ENCODE peak calls at places on chromosomes 2 and 18, in eight cellular contexts. One of them, this sample, is unnamed.

GRCh38 chr2:232435805-232436204 is 20.1 kb upstream of the ALPI start:
- DNase-seq in natural killer cell: no peak
- DNase-seq in GM06990: no peak
- DNase-seq in HCT116: no peak
- DNase-seq in CD8-positive, alpha-beta T cell: no peak
- DNase-seq in thyroid gland: no peak
- DNase-seq in brain microvascular endothelial cell: no peak
- DNase-seq in activated CD8-positive, alpha-beta T cell treated with anti-CD3 and anti-CD28 coated beads for 36 hours: no peak
- DNase-seq in this sample: no peak

GRCh38 chr2:240573516-240574385 is 5.5 kb downstream of the RNPEPL1 start:
- DNase-seq in CD8-positive, alpha-beta T cell: no peak
- DNase-seq in activated CD8-positive, alpha-beta T cell treated with anti-CD3 and anti-CD28 coated beads for 36 hours: no peak
- DNase-seq in HCT116: no peak
- DNase-seq in brain microvascular endothelial cell: no peak
- DNase-seq in GM06990: no peak
- DNase-seq in thyroid gland: no peak
- DNase-seq in natural killer cell: no peak
- DNase-seq in this sample: no peak

GRCh38 chr18:37450434-37451133 is 115.0 kb downstream of the CELF4 start:
- DNase-seq in brain microvascular endothelial cell: no peak
- DNase-seq in GM06990: no peak
- DNase-seq in natural killer cell: no peak
- DNase-seq in CD8-positive, alpha-beta T cell: no peak
- DNase-seq in HCT116: no peak
- DNase-seq in activated CD8-positive, alpha-beta T cell treated with anti-CD3 and anti-CD28 coated beads for 36 hours: no peak
- DNase-seq in thyroid gland: no peak
- DNase-seq in this sample: no peak

GRCh38 chr18:57768557-57769326 is 34.4 kb downstream of the ATP8B1 start:
- DNase-seq in HCT116: no peak
- DNase-seq in brain microvascular endothelial cell: no peak
- DNase-seq in activated CD8-positive, alpha-beta T cell treated with anti-CD3 and anti-CD28 coated beads for 36 hours: no peak
- DNase-seq in CD8-positive, alpha-beta T cell: no peak
- DNase-seq in thyroid gland: no peak
- DNase-seq in natural killer cell: no peak
- DNase-seq in GM06990: no peak
- DNase-seq in this sample: no peak

GRCh38 chr18:22640281-22640842 is 222.6 kb upstream of the CTAGE1 start:
- DNase-seq in GM06990: no peak
- DNase-seq in natural killer cell: no peak
- DNase-seq in brain microvascular endothelial cell: no peak
- DNase-seq in thyroid gland: no peak
- DNase-seq in CD8-positive, alpha-beta T cell: no peak
- DNase-seq in activated CD8-positive, alpha-beta T cell treated with anti-CD3 and anti-CD28 coated beads for 36 hours: no peak
- DNase-seq in HCT116: no peak
- DNase-seq in this sample: no peak

GRCh38 chr18:45328762-45329161 is 286.5 kb upstream of the SLC14A2 start:
- DNase-seq in HCT116: no peak
- DNase-seq in CD8-positive, alpha-beta T cell: no peak
- DNase-seq in natural killer cell: no peak
- DNase-seq in thyroid gland: no peak
- DNase-seq in brain microvascular endothelial cell: no peak
- DNase-seq in GM06990: no peak
- DNase-seq in activated CD8-positive, alpha-beta T cell treated with anti-CD3 and anti-CD28 coated beads for 36 hours: no peak
- DNase-seq in this sample: no peak

GRCh38 chr2:210007895-210008294 is 5.5 kb downstream of the RPE start:
- DNase-seq in CD8-positive, alpha-beta T cell: no peak
- DNase-seq in GM06990: no peak
- DNase-seq in natural killer cell: no peak
- DNase-seq in HCT116: no peak
- DNase-seq in thyroid gland: no peak
- DNase-seq in activated CD8-positive, alpha-beta T cell treated with anti-CD3 and anti-CD28 coated beads for 36 hours: no peak
- DNase-seq in brain microvascular endothelial cell: no peak
- DNase-seq in this sample: no peak

GRCh38 chr2:23524261-23524706 is 139.3 kb downstream of the KLHL29 start:
- DNase-seq in HCT116: peak
- DNase-seq in brain microvascular endothelial cell: peak
- DNase-seq in activated CD8-positive, alpha-beta T cell treated with anti-CD3 and anti-CD28 coated beads for 36 hours: no peak
- DNase-seq in GM06990: no peak
- DNase-seq in thyroid gland: no peak
- DNase-seq in natural killer cell: no peak
- DNase-seq in CD8-positive, alpha-beta T cell: no peak
- DNase-seq in this sample: no peak

GRCh38 chr18:54149078-54149697 is 75.3 kb downstream of the MBD2 start:
- DNase-seq in thyroid gland: peak
- DNase-seq in brain microvascular endothelial cell: peak
- DNase-seq in HCT116: peak
- DNase-seq in natural killer cell: no peak
- DNase-seq in activated CD8-positive, alpha-beta T cell treated with anti-CD3 and anti-CD28 coated beads for 36 hours: peak
- DNase-seq in CD8-positive, alpha-beta T cell: no peak
- DNase-seq in GM06990: peak
- DNase-seq in this sample: peak

GRCh38 chr2:57448816-57449215 is 597.8 kb upstream of the VRK2 start:
- DNase-seq in HCT116: no peak
- DNase-seq in thyroid gland: no peak
- DNase-seq in brain microvascular endothelial cell: no peak
- DNase-seq in GM06990: no peak
- DNase-seq in activated CD8-positive, alpha-beta T cell treated with anti-CD3 and anti-CD28 coated beads for 36 hours: no peak
- DNase-seq in natural killer cell: no peak
- DNase-seq in CD8-positive, alpha-beta T cell: no peak
- DNase-seq in this sample: no peak

GRCh38 chr2:214477305-214477704 is 66.5 kb downstream of the VWC2L start:
- DNase-seq in natural killer cell: no peak
- DNase-seq in activated CD8-positive, alpha-beta T cell treated with anti-CD3 and anti-CD28 coated beads for 36 hours: no peak
- DNase-seq in CD8-positive, alpha-beta T cell: no peak
- DNase-seq in thyroid gland: no peak
- DNase-seq in GM06990: no peak
- DNase-seq in HCT116: no peak
- DNase-seq in brain microvascular endothelial cell: no peak
- DNase-seq in this sample: no peak

GRCh38 chr2:37375721-37376399 is 31.4 kb downstream of the QPCT start:
- DNase-seq in CD8-positive, alpha-beta T cell: no peak
- DNase-seq in brain microvascular endothelial cell: no peak
- DNase-seq in GM06990: no peak
- DNase-seq in activated CD8-positive, alpha-beta T cell treated with anti-CD3 and anti-CD28 coated beads for 36 hours: no peak
- DNase-seq in HCT116: no peak
- DNase-seq in natural killer cell: no peak
- DNase-seq in thyroid gland: no peak
- DNase-seq in this sample: no peak

GRCh38 chr2:37377187-37377532 is 32.7 kb downstream of the QPCT start:
- DNase-seq in GM06990: peak
- DNase-seq in natural killer cell: no peak
- DNase-seq in activated CD8-positive, alpha-beta T cell treated with anti-CD3 and anti-CD28 coated beads for 36 hours: peak
- DNase-seq in HCT116: no peak
- DNase-seq in brain microvascular endothelial cell: no peak
- DNase-seq in CD8-positive, alpha-beta T cell: no peak
- DNase-seq in thyroid gland: no peak
- DNase-seq in this sample: no peak

GRCh38 chr2:37376421-37377186 is 32.2 kb downstream of the QPCT start:
- DNase-seq in natural killer cell: no peak
- DNase-seq in CD8-positive, alpha-beta T cell: peak
- DNase-seq in thyroid gland: no peak
- DNase-seq in activated CD8-positive, alpha-beta T cell treated with anti-CD3 and anti-CD28 coated beads for 36 hours: peak
- DNase-seq in HCT116: peak
- DNase-seq in GM06990: peak
- DNase-seq in brain microvascular endothelial cell: no peak
- DNase-seq in this sample: no peak

GRCh38 chr2:37379881-37380296 is 35.5 kb downstream of the QPCT start:
- DNase-seq in GM06990: no peak
- DNase-seq in thyroid gland: no peak
- DNase-seq in HCT116: no peak
- DNase-seq in CD8-positive, alpha-beta T cell: no peak
- DNase-seq in natural killer cell: no peak
- DNase-seq in brain microvascular endothelial cell: no peak
- DNase-seq in activated CD8-positive, alpha-beta T cell treated with anti-CD3 and anti-CD28 coated beads for 36 hours: no peak
- DNase-seq in this sample: no peak

GRCh38 chr2:37378411-37378810 is 34.0 kb downstream of the QPCT start:
- DNase-seq in HCT116: peak
- DNase-seq in activated CD8-positive, alpha-beta T cell treated with anti-CD3 and anti-CD28 coated beads for 36 hours: no peak
- DNase-seq in CD8-positive, alpha-beta T cell: no peak
- DNase-seq in thyroid gland: no peak
- DNase-seq in brain microvascular endothelial cell: peak
- DNase-seq in natural killer cell: no peak
- DNase-seq in GM06990: no peak
- DNase-seq in this sample: no peak
- TF ChIP-seq CTCF in HCT116: no peak
- TF ChIP-seq CTCF in activated CD8-positive, alpha-beta T cell treated with anti-CD3 and anti-CD28 coated beads for 36 hours: no peak
- TF ChIP-seq CTCF in CD8-positive, alpha-beta T cell: no peak
- TF ChIP-seq CTCF in thyroid gland: no peak
- TF ChIP-seq CTCF in brain microvascular endothelial cell: no peak
- TF ChIP-seq CTCF in natural killer cell: no peak
- TF ChIP-seq CTCF in GM06990: no peak
- TF ChIP-seq CTCF in this sample: no peak

GRCh38 chr2:234565201-234565600 is 68.3 kb upstream of the ARL4C start:
- DNase-seq in activated CD8-positive, alpha-beta T cell treated with anti-CD3 and anti-CD28 coated beads for 36 hours: no peak
- DNase-seq in brain microvascular endothelial cell: no peak
- DNase-seq in natural killer cell: no peak
- DNase-seq in thyroid gland: no peak
- DNase-seq in GM06990: no peak
- DNase-seq in HCT116: no peak
- DNase-seq in CD8-positive, alpha-beta T cell: no peak
- DNase-seq in this sample: no peak

GRCh38 chr2:234559609-234560008 is 62.7 kb upstream of the ARL4C start:
- DNase-seq in thyroid gland: no peak
- DNase-seq in natural killer cell: no peak
- DNase-seq in CD8-positive, alpha-beta T cell: no peak
- DNase-seq in brain microvascular endothelial cell: no peak
- DNase-seq in HCT116: no peak
- DNase-seq in GM06990: no peak
- DNase-seq in activated CD8-positive, alpha-beta T cell treated with anti-CD3 and anti-CD28 coated beads for 36 hours: no peak
- DNase-seq in this sample: no peak

GRCh38 chr2:234565842-234566619 is 69.2 kb upstream of the ARL4C start:
- DNase-seq in brain microvascular endothelial cell: no peak
- DNase-seq in thyroid gland: no peak
- DNase-seq in HCT116: no peak
- DNase-seq in CD8-positive, alpha-beta T cell: no peak
- DNase-seq in activated CD8-positive, alpha-beta T cell treated with anti-CD3 and anti-CD28 coated beads for 36 hours: no peak
- DNase-seq in natural killer cell: no peak
- DNase-seq in GM06990: no peak
- DNase-seq in this sample: no peak

GRCh38 chr2:234566622-234567021 is 69.7 kb upstream of the ARL4C start:
- DNase-seq in activated CD8-positive, alpha-beta T cell treated with anti-CD3 and anti-CD28 coated beads for 36 hours: no peak
- DNase-seq in CD8-positive, alpha-beta T cell: no peak
- DNase-seq in HCT116: no peak
- DNase-seq in brain microvascular endothelial cell: no peak
- DNase-seq in GM06990: no peak
- DNase-seq in thyroid gland: no peak
- DNase-seq in natural killer cell: no peak
- DNase-seq in this sample: no peak

DNA sequence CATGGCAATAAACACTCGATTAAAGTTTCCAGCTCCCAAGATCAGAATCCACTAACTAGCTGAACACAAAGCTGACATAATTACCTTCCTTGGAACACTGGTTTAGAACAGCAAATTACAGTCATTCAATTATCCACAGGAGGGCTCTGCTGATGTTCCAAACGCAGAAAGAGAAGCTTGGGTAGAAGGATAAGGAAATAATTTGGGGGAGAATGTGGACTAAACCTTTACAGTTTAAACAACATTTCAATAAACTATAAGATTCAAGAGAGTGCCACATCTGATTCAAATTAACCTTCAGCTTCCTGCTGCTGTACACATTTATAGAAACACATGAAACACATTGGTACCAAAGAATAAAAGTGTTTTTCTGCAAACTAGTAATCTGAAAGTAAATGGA is 67.8 kb upstream of the ARL4C start:
- DNase-seq in brain microvascular endothelial cell: no peak
- DNase-seq in activated CD8-positive, alpha-beta T cell treated with anti-CD3 and anti-CD28 coated beads for 36 hours: no peak
- DNase-seq in GM06990: no peak
- DNase-seq in natural killer cell: no peak
- DNase-seq in HCT116: no peak
- DNase-seq in CD8-positive, alpha-beta T cell: no peak
- DNase-seq in thyroid gland: no peak
- DNase-seq in this sample: no peak
- TF ChIP-seq CTCF in brain microvascular endothelial cell: peak
- TF ChIP-seq CTCF in activated CD8-positive, alpha-beta T cell treated with anti-CD3 and anti-CD28 coated beads for 36 hours: no peak
- TF ChIP-seq CTCF in GM06990: no peak
- TF ChIP-seq CTCF in natural killer cell: no peak
- TF ChIP-seq CTCF in HCT116: no peak
- TF ChIP-seq CTCF in CD8-positive, alpha-beta T cell: no peak
- TF ChIP-seq CTCF in thyroid gland: no peak
- TF ChIP-seq CTCF in this sample: no peak

GRCh38 chr2:109612991-109613921 is 510 bp downstream of the SEPTIN10 start:
- DNase-seq in CD8-positive, alpha-beta T cell: no peak
- DNase-seq in natural killer cell: no peak
- DNase-seq in thyroid gland: peak
- DNase-seq in GM06990: no peak
- DNase-seq in brain microvascular endothelial cell: peak
- DNase-seq in activated CD8-positive, alpha-beta T cell treated with anti-CD3 and anti-CD28 coated beads for 36 hours: no peak
- DNase-seq in HCT116: no peak
- DNase-seq in this sample: peak

GRCh38 chr2:109615637-109616144 is 1.5 kb downstream of the SOWAHC start:
- DNase-seq in GM06990: no peak
- DNase-seq in thyroid gland: no peak
- DNase-seq in CD8-positive, alpha-beta T cell: no peak
- DNase-seq in activated CD8-positive, alpha-beta T cell treated with anti-CD3 and anti-CD28 coated beads for 36 hours: no peak
- DNase-seq in natural killer cell: no peak
- DNase-seq in brain microvascular endothelial cell: no peak
- DNase-seq in HCT116: no peak
- DNase-seq in this sample: no peak

GRCh38 chr2:109614715-109615636 is 812 bp downstream of the SOWAHC start:
- DNase-seq in thyroid gland: peak
- DNase-seq in CD8-positive, alpha-beta T cell: no peak
- DNase-seq in HCT116: no peak
- DNase-seq in brain microvascular endothelial cell: no peak
- DNase-seq in activated CD8-positive, alpha-beta T cell treated with anti-CD3 and anti-CD28 coated beads for 36 hours: no peak
- DNase-seq in GM06990: no peak
- DNase-seq in natural killer cell: no peak
- DNase-seq in this sample: peak

GRCh38 chr2:109613922-109614714 is at the start of the genes SEPTIN10 and SOWAHC:
- DNase-seq in brain microvascular endothelial cell: peak
- DNase-seq in CD8-positive, alpha-beta T cell: peak
- DNase-seq in activated CD8-positive, alpha-beta T cell treated with anti-CD3 and anti-CD28 coated beads for 36 hours: peak
- DNase-seq in HCT116: peak
- DNase-seq in GM06990: peak
- DNase-seq in natural killer cell: peak
- DNase-seq in thyroid gland: peak
- DNase-seq in this sample: peak

DNA sequence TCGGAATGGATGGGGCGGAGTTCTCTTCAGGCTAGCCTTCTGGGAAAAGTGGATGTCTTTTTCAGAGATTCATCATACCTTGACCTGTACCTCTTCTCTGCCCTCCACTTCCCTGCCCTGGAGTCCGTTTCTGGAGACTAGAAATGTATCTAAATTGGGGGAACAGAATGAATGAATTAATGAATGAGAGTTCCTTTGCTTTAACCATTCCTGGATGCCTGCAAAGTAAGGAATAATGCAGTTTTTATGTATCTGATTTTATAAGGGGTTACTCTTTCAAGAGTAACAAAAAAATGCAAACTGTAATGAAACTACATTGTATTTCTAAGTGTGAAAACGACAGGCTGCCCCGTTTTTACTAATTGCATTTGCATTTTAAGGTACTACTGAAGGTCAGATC is 2.0 kb downstream of the SOWAHC start:
- DNase-seq in GM06990: no peak
- DNase-seq in natural killer cell: no peak
- DNase-seq in thyroid gland: no peak
- DNase-seq in activated CD8-positive, alpha-beta T cell treated with anti-CD3 and anti-CD28 coated beads for 36 hours: no peak
- DNase-seq in brain microvascular endothelial cell: no peak
- DNase-seq in CD8-positive, alpha-beta T cell: no peak
- DNase-seq in HCT116: no peak
- DNase-seq in this sample: no peak
- TF ChIP-seq CTCF in GM06990: no peak
- TF ChIP-seq CTCF in natural killer cell: no peak
- TF ChIP-seq CTCF in thyroid gland: no peak
- TF ChIP-seq CTCF in activated CD8-positive, alpha-beta T cell treated with anti-CD3 and anti-CD28 coated beads for 36 hours: no peak
- TF ChIP-seq CTCF in brain microvascular endothelial cell: no peak
- TF ChIP-seq CTCF in CD8-positive, alpha-beta T cell: no peak
- TF ChIP-seq CTCF in HCT116: no peak
- TF ChIP-seq CTCF in this sample: no peak

GRCh38 chr18:10745232-10745631 is 219.4 kb downstream of the NAPG start:
- DNase-seq in GM06990: no peak
- DNase-seq in activated CD8-positive, alpha-beta T cell treated with anti-CD3 and anti-CD28 coated beads for 36 hours: no peak
- DNase-seq in CD8-positive, alpha-beta T cell: no peak
- DNase-seq in HCT116: no peak
- DNase-seq in brain microvascular endothelial cell: no peak
- DNase-seq in thyroid gland: no peak
- DNase-seq in natural killer cell: no peak
- DNase-seq in this sample: no peak
- TF ChIP-seq CTCF in GM06990: no peak
- TF ChIP-seq CTCF in activated CD8-positive, alpha-beta T cell treated with anti-CD3 and anti-CD28 coated beads for 36 hours: no peak
- TF ChIP-seq CTCF in CD8-positive, alpha-beta T cell: no peak
- TF ChIP-seq CTCF in HCT116: no peak
- TF ChIP-seq CTCF in brain microvascular endothelial cell: no peak
- TF ChIP-seq CTCF in thyroid gland: no peak
- TF ChIP-seq CTCF in natural killer cell: no peak
- TF ChIP-seq CTCF in this sample: no peak